ENCODE peak calls at places on chromosomes 2 and 18, in eight cellular contexts. Z, A, E, C, B, D, I and O are unnamed samples.

GRCh38 chr2:54553075-54553474 is 96.9 kb downstream of the SPTBN1 start:
- DNase-seq in Z (no peak), A (no peak), E (no peak), C (no peak), B (no peak), D (no peak), I (no peak), O (no peak)

GRCh38 chr2:130963849-130964793 is 127.4 kb downstream of the ARHGEF4 start:
- DNase-seq in Z (no peak), A (no peak), E (no peak), C (no peak), B (peak; percentile 56), D (no peak), I (peak; percentile 79), O (no peak)

GRCh38 chr2:56183643-56184499 is at the start of gene CCDC85A:
- DNase-seq in Z (peak; percentile 95), A (no peak), E (peak; percentile 81), C (peak; percentile 77), B (peak; percentile 85), D (peak; percentile 69), I (peak; percentile 85), O (peak; percentile 60)

GRCh38 chr2:197189770-197190434 is 120.7 kb downstream of the ANKRD44 start:
- DNase-seq in Z (no peak), A (no peak), E (no peak), C (no peak), B (no peak), D (no peak), I (no peak), O (no peak)

GRCh38 chr2:84458436-84459027 is 548 bp downstream of the SUCLG1 start:
- DNase-seq in Z (peak; percentile 77), A (no peak), E (no peak), C (no peak), B (peak; percentile 29), D (no peak), I (peak; percentile 33), O (no peak)

GRCh38 chr2:215815960-215816359 is 197.4 kb downstream of the MREG start:
- DNase-seq in Z (no peak), A (no peak), E (no peak), C (no peak), B (no peak), D (no peak), I (no peak), O (no peak)

GRCh38 chr2:85926931-85927527 is 38.2 kb upstream of the ST3GAL5 start:
- DNase-seq in Z (no peak), A (no peak), E (no peak), C (no peak), B (no peak), D (no peak), I (no peak), O (no peak)

GRCh38 chr2:199804831-199805230 is 46.2 kb downstream of the FTCDNL1 start:
- DNase-seq in Z (no peak), A (no peak), E (no peak), C (no peak), B (no peak), D (no peak), I (no peak), O (no peak)

GRCh38 chr2:231093956-231094355 is 30.9 kb downstream of the HTR2B start:
- DNase-seq in Z (no peak), A (no peak), E (no peak), C (no peak), B (no peak), D (no peak), I (no peak), O (no peak)

GRCh38 chr18:1487457-1487856 is 582.8 kb downstream of the ADCYAP1 start:
- DNase-seq in Z (no peak), A (no peak), E (no peak), C (no peak), B (no peak), D (no peak), I (no peak), O (no peak)

GRCh38 chr2:133844214-133844892 is 276.1 kb upstream of the NCKAP5 start:
- DNase-seq in Z (no peak), A (no peak), E (peak; percentile 73), C (peak; percentile 64), B (peak; percentile 70), D (peak; percentile 35), I (peak; percentile 80), O (peak; percentile 60)

GRCh38 chr2:240149943-240150784 is 9.7 kb upstream of the OTOS start:
- DNase-seq in Z (no peak), A (no peak), E (no peak), C (peak; percentile 42), B (peak; percentile 40), D (peak; percentile 25), I (peak; percentile 67), O (peak; percentile 19)

GRCh38 chr2:91975130-91975491 is 2896.1 kb upstream of the TEKT4 start:
- DNase-seq in Z (peak; percentile 84), A (no peak), E (no peak), C (no peak), B (no peak), D (no peak), I (no peak), O (no peak)

GRCh38 chr2:53231908-53232307 is 535.7 kb upstream of the CHAC2 start:
- DNase-seq in Z (no peak), A (no peak), E (no peak), C (no peak), B (no peak), D (no peak), I (no peak), O (no peak)

GRCh38 chr2:11622611-11623010 is 47.4 kb downstream of the NTSR2 start:
- DNase-seq in Z (no peak), A (no peak), E (no peak), C (no peak), B (no peak), D (no peak), I (no peak), O (no peak)

GRCh38 chr18:31513189-31513907 is 15.4 kb downstream of the DSG2 start:
- DNase-seq in Z (no peak), A (no peak), E (no peak), C (no peak), B (no peak), D (no peak), I (no peak), O (no peak)

GRCh38 chr2:3262437-3263388 is 114.9 kb downstream of the EIPR1 start:
- DNase-seq in Z (no peak), A (no peak), E (no peak), C (no peak), B (no peak), D (no peak), I (no peak), O (no peak)

GRCh38 chr2:55160422-55160821 is 71.7 kb downstream of the CLHC1 start:
- DNase-seq in Z (no peak), A (no peak), E (no peak), C (no peak), B (no peak), D (no peak), I (no peak), O (no peak)

GRCh38 chr18:72375628-72376027 is 168.5 kb downstream of the CBLN2 start:
- DNase-seq in Z (no peak), A (no peak), E (no peak), C (no peak), B (no peak), D (no peak), I (no peak), O (no peak)

GRCh38 chr2:156466739-156467405 is 30.7 kb downstream of the GPD2 start:
- DNase-seq in Z (no peak), A (no peak), E (peak; percentile 43), C (no peak), B (peak; percentile 31), D (no peak), I (no peak), O (peak; percentile 3)

GRCh38 chr18:45521777-45522176 is 93.5 kb upstream of the SLC14A2 start:
- DNase-seq in Z (no peak), A (no peak), E (peak; percentile 18), C (no peak), B (no peak), D (no peak), I (no peak), O (no peak)

GRCh38 chr2:165601065-165601830 is 131.8 kb downstream of the CSRNP3 start:
- DNase-seq in Z (no peak), A (no peak), E (no peak), C (no peak), B (no peak), D (no peak), I (no peak), O (no peak)

GRCh38 chr2:179263015-179263414 is 1.6 kb downstream of the SESTD1 start:
- DNase-seq in Z (no peak), A (no peak), E (no peak), C (peak; percentile 29), B (no peak), D (no peak), I (no peak), O (no peak)

GRCh38 chr2:45652090-45653050 is 895 bp downstream of the PRKCE start:
- DNase-seq in Z (no peak), A (no peak), E (peak; percentile 34), C (peak; percentile 43), B (peak; percentile 53), D (peak; percentile 33), I (peak; percentile 31), O (peak; percentile 24)

GRCh38 chr2:7083580-7084509 is 166.6 kb downstream of the RNF144A start:
- DNase-seq in Z (no peak), A (no peak), E (peak; percentile 4), C (peak; percentile 19), B (no peak), D (no peak), I (peak; percentile 37), O (no peak)

GRCh38 chr2:138948070-138948539 is 167.9 kb upstream of the NXPH2 start:
- DNase-seq in Z (no peak), A (no peak), E (peak; percentile 79), C (no peak), B (no peak), D (no peak), I (no peak), O (no peak)